ENCODE peak calls at places on chromosomes 16 and 17, in four cellular contexts. One of them, this sample, is unnamed.

GRCh38 chr17:57548421-57549385 is 196.4 kb downstream of the CCDC182 start:
- DNase-seq in K562: no peak
- DNase-seq in GM12878: no peak
- DNase-seq in A549: no peak
- DNase-seq in this sample: peak

GRCh38 chr17:61462734-61463067 is 10.5 kb downstream of the TBX4 start:
- DNase-seq in K562: no peak
- DNase-seq in GM12878: no peak
- DNase-seq in A549: no peak
- DNase-seq in this sample: no peak

GRCh38 chr17:48609754-48610281 is 999 bp downstream of the HOXB7 start:
- DNase-seq in K562: peak
- DNase-seq in GM12878: no peak
- DNase-seq in A549: no peak
- DNase-seq in this sample: no peak

GRCh38 chr16:88669986-88670385 is 7.1 kb upstream of the MVD start:
- DNase-seq in K562: no peak
- DNase-seq in GM12878: no peak
- DNase-seq in A549: no peak
- DNase-seq in this sample: no peak

GRCh38 chr16:70253291-70254094 is 1.8 kb upstream of the EXOSC6 start:
- DNase-seq in K562: peak
- DNase-seq in GM12878: no peak
- DNase-seq in A549: peak
- DNase-seq in this sample: peak

GRCh38 chr16:1295465-1295864 is 14.0 kb upstream of the UBE2I start:
- DNase-seq in K562: no peak
- DNase-seq in GM12878: no peak
- DNase-seq in A549: no peak
- DNase-seq in this sample: no peak

GRCh38 chr17:76709077-76709950 is 1.5 kb downstream of the MXRA7 start:
- DNase-seq in K562: no peak
- DNase-seq in GM12878: no peak
- DNase-seq in A549: peak
- DNase-seq in this sample: no peak

GRCh38 chr16:14056970-14057369 is 14.1 kb upstream of the MRTFB start:
- DNase-seq in K562: no peak
- DNase-seq in GM12878: no peak
- DNase-seq in A549: no peak
- DNase-seq in this sample: peak

GRCh38 chr16:50519602-50520001 is 28.6 kb upstream of the NKD1 start:
- DNase-seq in K562: no peak
- DNase-seq in GM12878: no peak
- DNase-seq in A549: no peak
- DNase-seq in this sample: no peak

GRCh38 chr16:68238029-68238345 is 2.1 kb upstream of the ESRP2 start:
- DNase-seq in K562: no peak
- DNase-seq in GM12878: no peak
- DNase-seq in A549: no peak
- DNase-seq in this sample: no peak

GRCh38 chr17:50397919-50398285 is 579 bp upstream of the LRRC59 start:
- DNase-seq in K562: peak
- DNase-seq in GM12878: no peak
- DNase-seq in A549: no peak
- DNase-seq in this sample: no peak

GRCh38 chr17:16048797-16049449 is 49.3 kb downstream of the TTC19 start:
- DNase-seq in K562: no peak
- DNase-seq in GM12878: no peak
- DNase-seq in A549: no peak
- DNase-seq in this sample: no peak

GRCh38 chr16:65657051-65657450 is 535.2 kb upstream of the CDH11 start:
- DNase-seq in K562: no peak
- DNase-seq in GM12878: no peak
- DNase-seq in A549: no peak
- DNase-seq in this sample: peak

GRCh38 chr17:7132511-7133094 is 18.0 kb upstream of the ASGR2 start:
- DNase-seq in K562: no peak
- DNase-seq in GM12878: peak
- DNase-seq in A549: no peak
- DNase-seq in this sample: peak

GRCh38 chr17:77736207-77736600 is 222.3 kb upstream of the TNRC6C start:
- DNase-seq in K562: no peak
- DNase-seq in GM12878: no peak
- DNase-seq in A549: no peak
- DNase-seq in this sample: no peak

GRCh38 chr17:1511756-1512321 is 4.6 kb downstream of the INPP5K start:
- DNase-seq in K562: peak
- DNase-seq in GM12878: no peak
- DNase-seq in A549: no peak
- DNase-seq in this sample: peak

GRCh38 chr16:25966172-25967097 is 274.7 kb downstream of the HS3ST4 start:
- DNase-seq in K562: no peak
- DNase-seq in GM12878: peak
- DNase-seq in A549: no peak
- DNase-seq in this sample: no peak

GRCh38 chr16:87200637-87201036 is 116.6 kb downstream of the C16orf95 start:
- DNase-seq in K562: no peak
- DNase-seq in GM12878: no peak
- DNase-seq in A549: no peak
- DNase-seq in this sample: no peak

GRCh38 chr16:83363521-83363920 is 444.3 kb upstream of the HSBP1 start:
- DNase-seq in K562: no peak
- DNase-seq in GM12878: no peak
- DNase-seq in A549: no peak
- DNase-seq in this sample: no peak

GRCh38 chr16:2528161-2529060 is 2.8 kb downstream of the CEMP1 start:
- DNase-seq in K562: no peak
- DNase-seq in GM12878: no peak
- DNase-seq in A549: no peak
- DNase-seq in this sample: no peak

GRCh38 chr17:72733619-72734282 is 358.7 kb downstream of the SLC39A11 start:
- DNase-seq in K562: no peak
- DNase-seq in GM12878: no peak
- DNase-seq in A549: no peak
- DNase-seq in this sample: no peak

GRCh38 chr17:72735089-72735488 is 357.4 kb downstream of the SLC39A11 start:
- DNase-seq in K562: no peak
- DNase-seq in GM12878: no peak
- DNase-seq in A549: no peak
- DNase-seq in this sample: no peak

GRCh38 chr17:72734611-72735010 is 357.9 kb downstream of the SLC39A11 start:
- DNase-seq in K562: no peak
- DNase-seq in GM12878: no peak
- DNase-seq in A549: no peak
- DNase-seq in this sample: no peak

GRCh38 chr17:72737291-72737690 is 355.2 kb downstream of the SLC39A11 start:
- DNase-seq in K562: no peak
- DNase-seq in GM12878: no peak
- DNase-seq in A549: no peak
- DNase-seq in this sample: no peak

GRCh38 chr17:72735602-72736001 is 356.9 kb downstream of the SLC39A11 start:
- DNase-seq in K562: no peak
- DNase-seq in GM12878: no peak
- DNase-seq in A549: no peak
- DNase-seq in this sample: no peak
- H3K27ac ChIP-seq in K562: no peak
- H3K27ac ChIP-seq in GM12878: no peak
- H3K27ac ChIP-seq in A549: no peak
- H3K27ac ChIP-seq in this sample: no peak

GRCh38 chr16:10657925-10658324 is 36.8 kb downstream of the TEKT5 start:
- DNase-seq in K562: no peak
- DNase-seq in GM12878: no peak
- DNase-seq in A549: no peak
- DNase-seq in this sample: no peak

GRCh38 chr16:10658943-10659342 is 35.8 kb downstream of the TEKT5 start:
- DNase-seq in K562: no peak
- DNase-seq in GM12878: no peak
- DNase-seq in A549: no peak
- DNase-seq in this sample: no peak

GRCh38 chr16:10655415-10655977 is 39.2 kb downstream of the TEKT5 start:
- DNase-seq in K562: no peak
- DNase-seq in GM12878: no peak
- DNase-seq in A549: no peak
- DNase-seq in this sample: no peak

GRCh38 chr16:10656618-10657017 is 38.1 kb downstream of the TEKT5 start:
- DNase-seq in K562: no peak
- DNase-seq in GM12878: no peak
- DNase-seq in A549: no peak
- DNase-seq in this sample: no peak

GRCh38 chr16:10654592-10655414 is 39.9 kb downstream of the TEKT5 start:
- DNase-seq in K562: no peak
- DNase-seq in GM12878: no peak
- DNase-seq in A549: no peak
- DNase-seq in this sample: no peak
- TF ChIP-seq MYC in K562: no peak
- TF ChIP-seq MYC in GM12878: no peak
- TF ChIP-seq MYC in A549: no peak
- TF ChIP-seq MYC in this sample: no peak

GRCh38 chr17:80591788-80592187 is 47.1 kb downstream of the RPTOR start:
- DNase-seq in K562: no peak
- DNase-seq in GM12878: no peak
- DNase-seq in A549: no peak
- DNase-seq in this sample: no peak
- H3K27ac ChIP-seq in K562: no peak
- H3K27ac ChIP-seq in GM12878: no peak
- H3K27ac ChIP-seq in A549: no peak
- H3K27ac ChIP-seq in this sample: no peak

DNA sequence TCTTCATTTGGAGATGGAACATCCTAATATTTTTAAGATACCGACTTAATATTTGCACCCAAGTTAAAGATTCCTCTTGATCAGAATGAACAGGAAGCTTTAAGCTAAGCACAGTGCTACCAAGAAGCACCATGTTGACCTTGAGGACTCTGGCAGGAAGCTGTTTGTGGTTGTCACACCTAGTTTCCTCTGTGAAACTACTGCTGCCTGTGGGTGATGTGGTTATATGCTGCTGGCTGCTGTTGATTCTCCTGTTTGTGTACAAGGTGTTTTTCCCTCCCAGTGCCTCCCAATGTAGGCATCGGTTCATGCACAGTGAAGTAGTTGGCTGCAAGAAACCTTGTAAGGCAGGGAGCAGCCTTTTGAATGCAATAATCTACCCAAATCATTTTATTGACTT is 23.4 kb downstream of the RBL2 start:
- DNase-seq in K562: no peak
- DNase-seq in GM12878: peak
- DNase-seq in A549: no peak
- DNase-seq in this sample: no peak
- TF ChIP-seq MYC in K562: no peak
- TF ChIP-seq MYC in GM12878: no peak
- TF ChIP-seq MYC in A549: no peak
- TF ChIP-seq MYC in this sample: no peak